ENCODE peak calls at places on chromosome 4, in ten cellular contexts. X, J, N, K, D, C, S, L, V and F are unnamed samples. For H3K4me1, the result is how much of the 10 kb centered on the place peaks cover.

GRCh38 chr4:153004106-153004881 is 68.2 kb downstream of the FHDC1 start:
- DNase-seq in K (no peak), X (no peak), S (no peak), N (no peak), J (no peak), V (no peak), C (peak), D (no peak), L (no peak), F (no peak)

GRCh38 chr4:113952452-113953029 is 26.9 kb downstream of the ARSJ start:
- DNase-seq in L (no peak), D (peak), K (peak), J (no peak), V (peak), X (no peak), S (no peak), C (peak), N (peak), F (peak)

GRCh38 chr4:114025176-114025777 is 45.8 kb upstream of the ARSJ start:
- DNase-seq in V (no peak), C (no peak), D (peak), L (peak), N (no peak), J (no peak), S (no peak), X (no peak), K (no peak), F (no peak)

GRCh38 chr4:3339566-3339965 is 46.7 kb downstream of the RGS12 start:
- DNase-seq in X (no peak), J (no peak), L (no peak), D (no peak), V (no peak), K (no peak), N (no peak), C (no peak), S (no peak), F (no peak)

GRCh38 chr4:5033266-5033945 is 14.1 kb upstream of the CYTL1 start:
- DNase-seq in X (peak), V (no peak), J (no peak), C (no peak), N (no peak), D (no peak), S (no peak), L (no peak), K (no peak), F (peak)

GRCh38 chr4:2076908-2077534 is 17.9 kb downstream of the NAT8L start:
- DNase-seq in C (no peak), V (no peak), S (no peak), J (no peak), X (no peak), N (no peak), L (no peak), K (no peak), D (no peak), F (no peak)

GRCh38 chr4:185737489-185738037 is 74.4 kb downstream of the SORBS2 start:
- DNase-seq in D (no peak), L (no peak), S (no peak), V (no peak), J (no peak), N (no peak), K (no peak), C (no peak), X (no peak), F (no peak)

GRCh38 chr4:3250438-3250955 is 1.5 kb downstream of the MSANTD1 start:
- DNase-seq in C (no peak), L (no peak), S (peak), V (no peak), K (no peak), J (no peak), X (no peak), N (no peak), D (no peak), F (no peak)

GRCh38 chr4:172546782-172547181 is 621.8 kb upstream of the GALNT7 start:
- DNase-seq in L (no peak), D (peak), J (no peak), C (no peak), X (no peak), S (no peak), N (no peak), V (no peak), K (no peak), F (no peak)

GRCh38 chr4:4333265-4333706 is 43.2 kb downstream of the ZBTB49 start:
- DNase-seq in K (no peak), S (peak), N (peak), J (no peak), C (no peak), L (peak), V (peak), D (no peak), X (peak), F (peak)

GRCh38 chr4:105147226-105148151 is 813 bp downstream of the TET2 start:
- DNase-seq in S (peak), X (peak), D (peak), J (no peak), V (peak), N (peak), L (peak), C (peak), K (peak), F (peak)

GRCh38 chr4:153023692-153024394 is 87.7 kb downstream of the FHDC1 start:
- DNase-seq in N (peak), C (no peak), J (no peak), X (no peak), D (no peak), V (no peak), L (peak), K (no peak), S (no peak), F (no peak)

GRCh38 chr4:86367577-86367976 is 7.7 kb upstream of the MAPK10 start:
- DNase-seq in C (no peak), K (no peak), S (no peak), L (no peak), D (no peak), J (no peak), N (no peak), X (no peak), V (peak), F (peak)

GRCh38 chr4:8215001-8215427 is 15.9 kb downstream of the SH3TC1 start:
- DNase-seq in N (no peak), V (no peak), S (no peak), C (no peak), D (no peak), X (no peak), K (no peak), J (no peak), L (no peak), F (peak)

GRCh38 chr4:89373396-89373795 is 65.8 kb upstream of the GPRIN3 start:
- DNase-seq in S (no peak), X (no peak), V (no peak), C (peak), N (no peak), D (no peak), J (no peak), K (no peak), L (no peak), F (no peak)

GRCh38 chr4:47642985-47643745 is 158.1 kb downstream of the ATP10D start:
- DNase-seq in D (no peak), S (no peak), C (peak), J (no peak), L (no peak), X (no peak), N (no peak), K (no peak), V (no peak), F (no peak)

GRCh38 chr4:97587912-97588311 is 555.4 kb downstream of the STPG2 start:
- DNase-seq in X (no peak), K (no peak), C (no peak), N (peak), D (no peak), S (no peak), V (peak), J (no peak), L (no peak), F (no peak)

GRCh38 chr4:155953151-155954117 is at the start of gene CTSO:
- DNase-seq in C (peak), V (peak), L (peak), S (peak), X (peak), D (peak), K (peak), N (peak), J (peak), F (peak)

GRCh38 chr4:153204247-153205027 is at the start of gene TRIM2:
- DNase-seq in S (peak), V (peak), J (no peak), K (no peak), C (peak), L (peak), D (no peak), X (peak), N (no peak), F (no peak)

GRCh38 chr4:13484749-13485345 is 707 bp upstream of the RAB28 start:
- DNase-seq in S (no peak), C (peak), L (peak), N (no peak), V (peak), K (no peak), J (no peak), X (no peak), D (peak), F (peak)

GRCh38 chr4:38516194-38516593 is 147.8 kb upstream of the KLF3 start:
- DNase-seq in X (no peak), C (no peak), V (no peak), J (no peak), K (no peak), L (no peak), N (no peak), D (no peak), S (no peak), F (no peak)

GRCh38 chr4:7808752-7809151 is 130.9 kb downstream of the AFAP1 start:
- DNase-seq in L (no peak), V (peak), X (no peak), J (no peak), K (no peak), D (no peak), S (no peak), N (peak), C (no peak), F (peak)

GRCh38 chr4:146275370-146275769 is 61.0 kb downstream of the REELD1 start:
- DNase-seq in C (no peak), K (no peak), J (no peak), L (no peak), X (no peak), D (no peak), S (no peak), N (no peak), V (no peak), F (no peak)

GRCh38 chr4:183106839-183107238 is 7.8 kb downstream of the WWC2 start:
- DNase-seq in S (no peak), V (no peak), D (no peak), K (no peak), N (no peak), J (no peak), L (no peak), C (no peak), X (no peak), F (no peak)

GRCh38 chr4:150217192-150217591 is 138.9 kb downstream of the DCLK2 start:
- DNase-seq in K (no peak), C (peak), S (no peak), V (peak), D (no peak), J (no peak), X (no peak), L (no peak), N (peak), F (peak)

GRCh38 chr4:150215601-150216000 is 137.4 kb downstream of the DCLK2 start:
- DNase-seq in C (no peak), K (no peak), V (peak), N (peak), S (no peak), L (no peak), J (no peak), D (no peak), X (no peak), F (no peak)

GRCh38 chr4:150217804-150218203 is 139.6 kb downstream of the DCLK2 start:
- DNase-seq in J (no peak), K (no peak), C (no peak), L (no peak), V (no peak), S (no peak), D (no peak), X (no peak), N (no peak), F (no peak)

GRCh38 chr4:150218447-150218846 is 140.2 kb downstream of the DCLK2 start:
- DNase-seq in V (no peak), N (no peak), K (no peak), S (no peak), C (no peak), X (no peak), L (no peak), J (no peak), D (no peak), F (no peak)

DNA sequence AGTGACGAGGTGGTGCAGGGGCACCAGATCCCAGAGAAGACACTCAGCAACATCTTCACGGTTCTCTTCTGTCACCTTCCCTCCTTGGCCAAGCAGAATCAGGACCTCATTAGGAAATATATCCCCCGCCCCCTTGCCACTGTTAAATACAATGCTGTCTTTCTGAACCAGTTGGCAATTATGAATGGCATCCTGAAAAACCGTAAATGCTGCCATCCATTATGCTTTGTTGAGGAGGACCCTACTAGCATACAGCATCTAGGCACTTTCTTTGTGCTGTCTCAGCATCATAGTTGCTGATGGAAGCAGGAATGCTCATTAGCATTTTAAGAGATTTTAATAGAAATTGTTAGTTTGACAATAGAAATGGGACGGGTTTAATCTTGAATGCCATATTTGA is 138.5 kb downstream of the DCLK2 start:
- DNase-seq in C (no peak), V (no peak), J (no peak), S (no peak), L (no peak), X (no peak), N (no peak), D (no peak), K (no peak), F (no peak)
- H3K4me1 ChIP-seq in C (under half), V (under half), J (under half), S (under half), L (under half), X (under half), N (under half), D (under half), K (under half), F (under half)

GRCh38 chr4:15398732-15399131 is 29.1 kb upstream of the C1QTNF7 start:
- DNase-seq in D (no peak), K (no peak), L (no peak), J (no peak), V (no peak), S (no peak), X (no peak), N (peak), C (no peak), F (no peak)
- H3K4me1 ChIP-seq in D (under half), K (under half), L (under half), J (under half), V (under half), S (under half), X (under half), N (under half), C (under half), F (under half)

DNA sequence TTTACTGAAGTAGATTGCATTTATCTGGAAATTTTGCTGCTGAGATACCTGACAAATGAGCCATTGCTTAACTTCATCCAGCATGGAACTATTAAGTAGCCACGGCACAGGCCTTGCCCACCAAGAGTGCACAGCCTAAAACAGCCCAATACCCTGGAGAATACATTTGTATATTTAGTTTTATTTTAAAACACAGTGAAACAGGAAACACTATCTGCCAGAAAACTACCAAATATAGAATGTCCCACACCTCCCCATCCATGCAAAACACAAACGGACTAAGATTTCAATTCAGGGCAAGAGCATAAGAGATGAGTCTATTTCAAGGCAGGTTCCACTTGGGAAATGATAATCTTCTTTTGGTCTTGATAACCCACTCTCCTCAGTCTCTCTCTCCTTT is 57.1 kb downstream of the MAML3 start:
- DNase-seq in C (no peak), V (no peak), D (no peak), N (no peak), J (no peak), S (no peak), X (no peak), L (no peak), K (no peak), F (no peak)
- H3K4me1 ChIP-seq in C (under half), V (half or more), D (under half), N (half or more), J (half or more), S (half or more), X (half or more), L (half or more), K (half or more), F (under half)

GRCh38 chr4:119106036-119107000 is 29.3 kb upstream of the MYOZ2 start:
- DNase-seq in C (no peak), S (no peak), K (no peak), V (peak), D (no peak), X (no peak), N (no peak), L (no peak), J (no peak), F (no peak)
- H3K4me1 ChIP-seq in C (under half), S (under half), K (under half), V (under half), D (under half), X (under half), N (under half), L (under half), J (under half), F (under half)

DNA sequence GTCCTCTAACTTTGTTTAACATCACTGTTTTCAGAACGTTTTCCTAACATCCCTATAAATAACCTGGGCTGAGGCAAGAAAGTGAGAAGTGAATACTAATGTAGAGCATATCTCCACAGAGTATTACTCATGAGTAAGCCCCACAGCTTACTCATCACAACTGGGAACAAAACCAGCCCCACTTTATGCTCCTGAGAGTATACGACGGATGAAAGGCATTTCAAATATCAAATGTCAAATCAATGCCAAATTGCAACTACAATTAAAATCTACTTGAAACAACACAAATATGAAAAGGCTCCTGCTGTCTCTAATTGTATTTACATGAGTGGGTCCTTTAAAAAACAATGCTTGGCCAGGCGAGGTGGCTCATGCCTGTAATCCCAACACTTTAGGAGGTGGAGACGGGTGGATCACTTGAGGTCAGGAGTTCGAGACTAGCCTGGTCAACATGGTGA is 41.2 kb downstream of the SH3RF1 start:
- DNase-seq in L (no peak), D (no peak), C (no peak), N (peak), V (peak), X (no peak), J (no peak), K (no peak), S (no peak), F (peak)
- H3K4me1 ChIP-seq in L (under half), D (under half), C (under half), N (half or more), V (half or more), X (under half), J (under half), K (under half), S (under half), F (under half)